ENCODE peak calls at places on chromosomes 11 and 22, in six cellular contexts. S is neural progenitor cell, E is tibial nerve, W is right atrium auricular region, Z is Panc1, O is OCI-LY7. P is an unnamed sample.

GRCh38 chr11:73236879-73237278 is 18.8 kb downstream of the P2RY2 start:
- DNase-seq in W (no peak), S (peak), E (peak), O (peak), Z (peak), P (peak)

GRCh38 chr11:66749091-66749490 is 20.1 kb upstream of the SPTBN2 start:
- DNase-seq in W (no peak), E (no peak), O (no peak), S (no peak), Z (no peak), P (no peak)

GRCh38 chr22:22110548-22111266 is 128.1 kb upstream of the TOP3B start:
- DNase-seq in O (peak), E (no peak), Z (peak), W (no peak), S (peak), P (peak)

GRCh38 chr11:62565100-62565802 is 8.4 kb downstream of the EEF1G start:
- DNase-seq in O (no peak), Z (no peak), W (no peak), S (no peak), E (no peak), P (no peak)

GRCh38 chr11:68610452-68611116 is 73.8 kb upstream of the GAL start:
- DNase-seq in O (no peak), Z (no peak), E (no peak), W (no peak), S (peak), P (no peak)

GRCh38 chr22:24088796-24089195 is 77.7 kb downstream of the CABIN1 start:
- DNase-seq in W (no peak), E (no peak), S (peak), Z (no peak), O (no peak), P (peak)

GRCh38 chr11:97943493-97943892 is 1077.3 kb upstream of the CNTN5 start:
- DNase-seq in E (no peak), S (no peak), Z (no peak), W (no peak), O (no peak), P (peak)

GRCh38 chr11:127056338-127056971 is 55.9 kb upstream of the KIRREL3 start:
- DNase-seq in S (no peak), O (no peak), W (peak), Z (no peak), E (no peak), P (peak)

GRCh38 chr11:66426314-66426713 is 5.5 kb downstream of the NPAS4 start:
- DNase-seq in W (no peak), O (no peak), E (no peak), S (no peak), Z (no peak), P (no peak)

GRCh38 chr11:11849127-11849746 is 7.5 kb downstream of the USP47 start:
- DNase-seq in S (peak), E (peak), W (no peak), Z (no peak), O (peak), P (peak)

GRCh38 chr11:97815667-97816066 is 1205.1 kb upstream of the CNTN5 start:
- DNase-seq in E (no peak), S (no peak), Z (no peak), W (no peak), O (no peak), P (no peak)

GRCh38 chr22:30425616-30426394 is at the start of gene MTFP1:
- DNase-seq in S (peak), W (peak), E (peak), Z (no peak), O (peak), P (peak)

GRCh38 chr11:119741369-119742262 is 12.6 kb upstream of the NECTIN1 start:
- DNase-seq in S (peak), E (no peak), O (peak), Z (no peak), W (no peak), P (no peak)

GRCh38 chr11:38046571-38047135 is 1448.6 kb upstream of the RAG2 start:
- DNase-seq in E (no peak), W (no peak), Z (no peak), O (no peak), S (no peak), P (no peak)

GRCh38 chr22:49398115-49398514 is 429.6 kb downstream of the BRD1 start:
- DNase-seq in E (no peak), Z (no peak), S (no peak), W (peak), O (no peak), P (no peak)

GRCh38 chr11:76788661-76789442 is 5.7 kb downstream of the TSKU start:
- DNase-seq in W (no peak), E (no peak), O (no peak), Z (no peak), S (no peak), P (no peak)

GRCh38 chr11:102666331-102666957 is 39.1 kb downstream of the MMP27 start:
- DNase-seq in O (peak), Z (peak), E (peak), S (peak), W (no peak), P (peak)

GRCh38 chr11:32312206-32312817 is 123.0 kb downstream of the WT1 start:
- DNase-seq in Z (peak), O (no peak), E (no peak), S (no peak), W (no peak), P (no peak)

GRCh38 chr11:27039873-27040272 is 742 bp upstream of the BBOX1 start:
- DNase-seq in O (no peak), E (no peak), S (no peak), Z (no peak), W (no peak), P (no peak)

GRCh38 chr11:63764201-63764711 is 4.3 kb downstream of the ZFTA start:
- DNase-seq in O (no peak), E (no peak), S (peak), Z (no peak), W (no peak), P (no peak)

GRCh38 chr11:130427049-130427388 is 1.4 kb downstream of the ADAMTS8 start:
- DNase-seq in W (no peak), S (no peak), O (no peak), Z (no peak), E (no peak), P (no peak)

GRCh38 chr11:105181100-105181499 is 41.5 kb upstream of the CARD18 start:
- DNase-seq in Z (no peak), W (no peak), O (no peak), E (peak), S (no peak), P (no peak)

GRCh38 chr11:72721689-72722049 is 30.5 kb downstream of the ARAP1 start:
- DNase-seq in S (no peak), W (no peak), E (no peak), O (peak), Z (no peak), P (no peak)

GRCh38 chr11:134244593-134244992 is 8.6 kb downstream of the THYN1 start:
- DNase-seq in W (no peak), O (peak), S (peak), Z (no peak), E (no peak), P (no peak)
- TF ChIP-seq CTCF in W (peak), O (peak), S (peak), Z (peak), E (peak), P (peak)

DNA sequence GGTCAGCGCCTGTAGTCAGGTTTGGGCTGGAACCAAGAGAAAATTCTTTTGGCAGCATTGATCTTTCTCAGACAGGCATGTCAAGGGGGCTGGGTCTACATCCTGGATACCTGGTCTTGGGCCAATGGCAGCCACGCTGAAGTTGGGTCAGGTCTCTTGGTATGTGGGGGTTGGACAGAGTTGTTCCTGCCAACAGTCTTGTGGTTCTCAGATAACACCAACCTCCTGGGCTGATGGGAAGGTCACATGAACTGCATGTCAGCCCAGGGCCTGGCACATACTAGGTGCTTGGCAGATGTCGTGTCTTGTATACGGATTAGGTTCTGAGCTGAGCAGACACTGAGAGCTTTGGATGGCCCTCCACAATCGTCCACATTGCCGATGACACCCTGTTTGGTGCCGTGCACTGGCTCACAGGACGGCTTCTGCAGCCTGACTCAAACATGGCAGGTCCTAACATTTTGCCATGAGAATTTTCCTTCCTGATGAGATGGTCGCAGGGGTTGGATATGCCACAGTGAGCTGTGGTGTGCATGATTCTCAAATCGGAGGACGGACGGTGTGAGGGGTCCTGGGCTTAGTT is 42.0 kb downstream of the FBLN1 start:
- DNase-seq in S (no peak), W (no peak), E (no peak), O (no peak), Z (no peak), P (no peak)
- H3K27ac ChIP-seq in S (no peak), W (no peak), E (no peak), O (no peak), Z (no peak), P (no peak)

GRCh38 chr11:19648321-19648720 is 64.3 kb upstream of the NAV2 start:
- DNase-seq in O (no peak), E (no peak), W (no peak), Z (no peak), S (no peak), P (no peak)

GRCh38 chr11:19646308-19646707 is 66.3 kb upstream of the NAV2 start:
- DNase-seq in S (no peak), O (no peak), E (no peak), Z (no peak), W (no peak), P (no peak)

GRCh38 chr11:19650929-19651487 is 61.6 kb upstream of the NAV2 start:
- DNase-seq in W (no peak), E (no peak), O (no peak), Z (no peak), S (no peak), P (no peak)

GRCh38 chr11:19644316-19644715 is 68.3 kb upstream of the NAV2 start:
- DNase-seq in W (no peak), E (no peak), O (no peak), Z (no peak), S (no peak), P (no peak)

GRCh38 chr11:19646921-19647320 is 65.7 kb upstream of the NAV2 start:
- DNase-seq in O (no peak), W (no peak), Z (no peak), E (peak), S (no peak), P (no peak)
- TF ChIP-seq CTCF in O (no peak), W (no peak), Z (no peak), E (no peak), S (no peak), P (no peak)

GRCh38 chr11:47233989-47234668 is 14.5 kb downstream of the ACP2 start:
- DNase-seq in O (peak), W (no peak), S (peak), Z (peak), E (no peak), P (peak)
- H3K27ac ChIP-seq in O (no peak), W (no peak), S (no peak), Z (peak), E (peak), P (no peak)

GRCh38 chr22:19882446-19883381 is 28.0 kb upstream of the GNB1L start:
- DNase-seq in W (no peak), E (no peak), O (no peak), S (no peak), Z (no peak), P (peak)
- TF ChIP-seq CTCF in W (no peak), E (no peak), O (no peak), S (no peak), Z (no peak), P (no peak)

GRCh38 chr11:85742873-85743275 is 56.9 kb upstream of the CCDC89 start:
- DNase-seq in W (no peak), S (no peak), O (no peak), E (no peak), Z (no peak), P (no peak)

GRCh38 chr11:85745626-85746025 is 59.6 kb upstream of the CCDC89 start:
- DNase-seq in Z (no peak), W (no peak), S (no peak), O (no peak), E (no peak), P (no peak)

GRCh38 chr11:85746640-85747039 is 60.6 kb upstream of the CCDC89 start:
- DNase-seq in E (no peak), O (no peak), W (no peak), Z (no peak), S (no peak), P (no peak)

GRCh38 chr11:85740464-85741400 is 54.7 kb upstream of the CCDC89 start:
- DNase-seq in W (no peak), Z (no peak), S (peak), E (no peak), O (no peak), P (no peak)

DNA sequence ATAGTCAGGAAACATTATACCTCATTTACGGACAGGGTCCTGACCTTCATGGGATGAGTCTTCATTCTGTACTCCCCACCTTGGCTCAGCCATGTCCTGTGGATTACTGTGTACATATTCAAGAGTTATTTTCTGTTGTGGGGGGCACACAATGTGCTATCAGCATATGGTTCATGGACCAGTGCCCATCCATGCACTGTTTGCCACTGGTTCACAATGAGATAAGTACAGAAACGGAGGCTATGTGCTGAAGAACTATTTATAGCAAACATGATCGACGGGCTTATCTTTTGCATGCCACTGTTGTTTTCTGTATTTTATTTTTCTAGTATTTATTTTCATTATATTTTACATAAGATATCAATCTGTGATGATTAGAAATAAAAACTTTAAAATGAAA is 56.4 kb upstream of the CCDC89 start:
- DNase-seq in Z (no peak), W (no peak), S (no peak), E (no peak), O (no peak), P (no peak)
- H3K27ac ChIP-seq in Z (no peak), W (no peak), S (no peak), E (no peak), O (no peak), P (no peak)

P was measured in WERI-Rb-1.